ENCODE peak calls at places on chromosomes 7 and 10, in seven cellular contexts. S, F, P, O, Q, H and L are unnamed samples.

GRCh38 chr10:76034236-76035009 is 603.0 kb downstream of the LRMDA start:
- DNase-seq in S (no peak), F (no peak), P (no peak), O (no peak), Q (no peak), H (no peak), L (no peak)

GRCh38 chr10:63707254-63707910 is 186.2 kb downstream of the REEP3 start:
- DNase-seq in S (peak; percentile 28), F (no peak), P (no peak), O (peak; percentile 99), Q (no peak), H (no peak), L (peak; percentile 60)

GRCh38 chr10:78672898-78673297 is 395.9 kb upstream of the ZMIZ1 start:
- DNase-seq in S (no peak), F (no peak), P (no peak), O (peak; percentile 69), Q (no peak), H (no peak), L (peak; percentile 27)

GRCh38 chr7:37287093-37287492 is 161.6 kb downstream of the ELMO1 start:
- DNase-seq in S (no peak), F (no peak), P (no peak), O (no peak), Q (no peak), H (no peak), L (no peak)

GRCh38 chr7:154584352-154585252 is 418.3 kb downstream of the PAXIP1 start:
- DNase-seq in S (no peak), F (no peak), P (no peak), O (no peak), Q (no peak), H (no peak), L (no peak)

GRCh38 chr10:47031251-47031952 is 120.2 kb downstream of the PTPN20 start:
- DNase-seq in S (peak; percentile 10), F (peak; percentile 32), P (no peak), O (no peak), Q (no peak), H (peak; percentile 29), L (no peak)

GRCh38 chr10:70381491-70382421 is 669 bp downstream of the LRRC20 start:
- DNase-seq in S (peak; percentile 38), F (peak; percentile 61), P (peak; percentile 39), O (peak; percentile 13), Q (no peak), H (no peak), L (no peak)

GRCh38 chr7:78179211-78179610 is 380.6 kb downstream of the PHTF2 start:
- DNase-seq in S (no peak), F (no peak), P (no peak), O (no peak), Q (no peak), H (no peak), L (no peak)

GRCh38 chr7:128863433-128863989 is 855 bp downstream of the ATP6V1F start:
- DNase-seq in S (peak; percentile 41), F (no peak), P (peak; percentile 42), O (peak; percentile 74), Q (no peak), H (peak; percentile 61), L (peak; percentile 88)

GRCh38 chr10:62457196-62457595 is 83.0 kb downstream of the ZNF365 start:
- DNase-seq in S (no peak), F (no peak), P (no peak), O (no peak), Q (no peak), H (no peak), L (no peak)

GRCh38 chr7:27670676-27671075 is 8.0 kb upstream of the HIBADH start:
- DNase-seq in S (no peak), F (no peak), P (no peak), O (no peak), Q (no peak), H (no peak), L (no peak)

GRCh38 chr10:86299562-86299961 is 67.0 kb downstream of the GRID1 start:
- DNase-seq in S (no peak), F (no peak), P (peak; percentile 11), O (no peak), Q (no peak), H (no peak), L (no peak)

GRCh38 chr7:113809591-113809990 is 109.2 kb downstream of the PPP1R3A start:
- DNase-seq in S (no peak), F (no peak), P (no peak), O (no peak), Q (no peak), H (no peak), L (no peak)

GRCh38 chr10:71542476-71542875 is 145.8 kb downstream of the CDH23 start:
- DNase-seq in S (no peak), F (no peak), P (no peak), O (no peak), Q (no peak), H (no peak), L (no peak)

GRCh38 chr7:4939971-4940720 is 18.8 kb downstream of the MMD2 start:
- DNase-seq in S (no peak), F (no peak), P (no peak), O (no peak), Q (no peak), H (no peak), L (no peak)

GRCh38 chr7:4929005-4929404 is 30.0 kb downstream of the MMD2 start:
- DNase-seq in S (no peak), F (no peak), P (no peak), O (no peak), Q (no peak), H (no peak), L (no peak)

GRCh38 chr7:4931932-4932331 is 27.1 kb downstream of the MMD2 start:
- DNase-seq in S (peak; percentile 72), F (no peak), P (peak; percentile 49), O (no peak), Q (peak; percentile 27), H (no peak), L (peak; percentile 68)

GRCh38 chr7:4937411-4937810 is 21.6 kb downstream of the MMD2 start:
- DNase-seq in S (no peak), F (no peak), P (no peak), O (no peak), Q (no peak), H (no peak), L (no peak)

DNA sequence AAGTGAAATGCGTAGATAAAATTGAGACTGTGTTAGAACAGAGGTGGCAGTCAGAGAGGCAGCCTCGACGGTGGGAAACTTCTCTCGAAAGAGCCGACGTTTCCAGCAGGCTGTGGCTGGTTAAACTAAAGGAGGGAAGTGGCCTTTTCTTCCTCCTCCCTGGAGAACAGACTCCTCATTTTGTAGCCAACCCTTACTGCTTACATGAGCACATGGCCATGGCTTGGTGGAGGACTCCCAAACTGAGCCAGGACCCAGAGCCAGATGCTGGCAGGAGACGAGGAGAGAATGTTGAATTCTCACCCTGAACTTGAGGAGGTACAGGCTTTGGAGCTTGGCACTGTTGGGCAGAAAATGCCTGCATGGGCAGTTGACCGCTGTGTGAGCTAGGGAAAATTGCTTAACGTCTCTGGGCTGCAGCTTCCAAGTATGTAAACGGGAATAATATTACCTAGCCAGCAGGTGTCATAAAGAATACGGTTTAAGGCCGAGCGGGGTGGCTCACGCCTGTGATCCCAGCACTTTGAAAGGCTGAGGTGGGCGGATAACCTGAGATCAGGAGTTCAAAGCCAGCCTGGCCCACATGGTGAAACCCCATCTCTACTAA is 24.5 kb downstream of the MMD2 start:
- DNase-seq in S (no peak), F (no peak), P (no peak), O (no peak), Q (no peak), H (no peak), L (no peak)
- TF ChIP-seq POLR2A in S (no peak), F (no peak), P (no peak), O (no peak), Q (no peak), H (no peak), L (no peak)

GRCh38 chr10:103854265-103854686 is 1.1 kb downstream of the SH3PXD2A start:
- DNase-seq in S (no peak), F (no peak), P (no peak), O (no peak), Q (no peak), H (no peak), L (no peak)

GRCh38 chr10:103856497-103857175 is 1.3 kb upstream of the SH3PXD2A start:
- DNase-seq in S (no peak), F (no peak), P (no peak), O (no peak), Q (no peak), H (no peak), L (no peak)

GRCh38 chr10:103855852-103856496 is 598 bp upstream of the SH3PXD2A start:
- DNase-seq in S (no peak), F (peak; percentile 65), P (no peak), O (no peak), Q (no peak), H (no peak), L (no peak)

GRCh38 chr10:103854687-103855423 is 521 bp downstream of the SH3PXD2A start:
- DNase-seq in S (no peak), F (no peak), P (no peak), O (peak; percentile 24), Q (no peak), H (peak; percentile 69), L (no peak)

GRCh38 chr10:103855424-103855823 is at the start of gene SH3PXD2A:
- DNase-seq in S (no peak), F (peak; percentile 64), P (no peak), O (no peak), Q (no peak), H (peak; percentile 76), L (peak; percentile 52)
- TF ChIP-seq POLR2A in S (no peak), F (no peak), P (no peak), O (no peak), Q (no peak), H (peak; percentile 43), L (no peak)

GRCh38 chr7:55078465-55079372 is 59.9 kb downstream of the EGFR start:
- DNase-seq in S (no peak), F (no peak), P (peak; percentile 72), O (no peak), Q (no peak), H (peak; percentile 82), L (no peak)

GRCh38 chr7:55081854-55082603 is 63.2 kb downstream of the EGFR start:
- DNase-seq in S (no peak), F (no peak), P (no peak), O (peak; percentile 21), Q (no peak), H (no peak), L (no peak)

GRCh38 chr7:55083206-55083605 is 64.4 kb downstream of the EGFR start:
- DNase-seq in S (no peak), F (no peak), P (no peak), O (peak; percentile 70), Q (no peak), H (no peak), L (no peak)

GRCh38 chr7:55080000-55080629 is 61.3 kb downstream of the EGFR start:
- DNase-seq in S (no peak), F (no peak), P (no peak), O (no peak), Q (no peak), H (no peak), L (no peak)

GRCh38 chr7:55081067-55081853 is 62.4 kb downstream of the EGFR start:
- DNase-seq in S (no peak), F (no peak), P (no peak), O (no peak), Q (no peak), H (no peak), L (no peak)
- TF ChIP-seq POLR2A in S (no peak), F (no peak), P (no peak), O (no peak), Q (no peak), H (no peak), L (no peak)

DNA sequence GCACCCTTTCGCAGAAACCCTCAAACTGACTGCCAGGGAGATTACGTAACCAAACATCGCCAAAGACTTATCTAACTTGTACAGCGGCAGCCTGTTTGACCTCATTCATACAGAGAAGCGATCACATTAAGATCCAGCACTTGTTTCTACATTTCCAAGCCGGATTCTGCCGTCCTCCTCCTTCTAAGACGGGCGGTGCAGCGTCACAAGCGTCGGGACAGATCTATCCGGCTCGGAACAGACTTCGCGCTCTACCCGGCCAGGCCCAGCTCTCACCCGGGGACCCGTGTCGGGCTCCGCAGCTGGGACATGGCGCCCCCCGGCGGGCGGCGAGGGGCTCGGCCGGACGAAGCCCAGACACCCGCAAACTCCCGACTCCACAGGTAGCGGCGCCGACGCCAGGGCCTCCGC is 373 bp downstream of the H2AZ2 start:
- DNase-seq in S (peak; percentile 84), F (peak; percentile 92), P (peak; percentile 87), O (peak; percentile 82), Q (peak; percentile 33), H (peak; percentile 94), L (peak; percentile 93)
- TF ChIP-seq POLR2A in S (peak; percentile 61), F (no peak), P (no peak), O (no peak), Q (no peak), H (no peak), L (no peak)